ENCODE peak calls at places on chromosomes 5 and 9, in seven cellular contexts. A, M, L, J, Y, N and Z are unnamed samples.

GRCh38 chr5:131379723-131380122 is 115.9 kb downstream of the CDC42SE2 start:
- DNase-seq in M (peak), L (no peak), N (peak), J (no peak), A (peak), Y (peak), Z (no peak)

GRCh38 chr5:123176938-123177275 is 87.9 kb downstream of the PRDM6 start:
- DNase-seq in M (no peak), Y (no peak), L (no peak), N (no peak), J (no peak), A (no peak), Z (no peak)

GRCh38 chr9:79120533-79121315 is 451.0 kb upstream of the TLE4 start:
- DNase-seq in Y (no peak), N (no peak), A (peak), J (no peak), L (peak), M (no peak), Z (peak)

GRCh38 chr5:32202394-32202793 is 28.3 kb upstream of the GOLPH3 start:
- DNase-seq in M (peak), Y (no peak), L (no peak), A (no peak), N (no peak), J (peak), Z (no peak)

GRCh38 chr9:18569941-18570630 is 96.1 kb downstream of the ADAMTSL1 start:
- DNase-seq in Y (no peak), L (no peak), J (peak), M (no peak), A (peak), N (no peak), Z (no peak)

GRCh38 chr5:140602165-140602564 is 30.8 kb downstream of the CD14 start:
- DNase-seq in N (peak), A (no peak), Y (no peak), L (no peak), J (no peak), M (no peak), Z (no peak)

GRCh38 chr5:151899400-151899799 is 25.3 kb downstream of the GLRA1 start:
- DNase-seq in N (no peak), Y (no peak), J (no peak), M (no peak), L (no peak), A (no peak), Z (no peak)

GRCh38 chr9:86948153-86948929 is 1.0 kb upstream of the GAS1 start:
- DNase-seq in Y (peak), L (peak), N (peak), A (peak), J (peak), M (peak), Z (peak)

GRCh38 chr5:44499381-44499780 is 110.2 kb upstream of the FGF10 start:
- DNase-seq in Y (no peak), L (no peak), J (no peak), M (no peak), N (no peak), A (no peak), Z (no peak)

GRCh38 chr5:31153523-31153922 is 40.0 kb upstream of the CDH6 start:
- DNase-seq in M (peak), N (no peak), Y (no peak), L (no peak), J (no peak), A (no peak), Z (no peak)

GRCh38 chr5:146947181-146947941 is 68.8 kb upstream of the PPP2R2B start:
- DNase-seq in J (no peak), A (peak), L (no peak), M (peak), Y (no peak), N (peak), Z (no peak)

GRCh38 chr5:163649522-163649921 is 144.1 kb downstream of the MAT2B start:
- DNase-seq in L (no peak), N (peak), J (peak), A (peak), M (peak), Y (no peak), Z (no peak)

GRCh38 chr5:9201761-9202160 is 344.1 kb downstream of the SEMA5A start:
- DNase-seq in A (no peak), N (no peak), L (no peak), Y (no peak), J (no peak), M (peak), Z (no peak)

GRCh38 chr5:78527925-78528324 is 120.6 kb downstream of the LHFPL2 start:
- DNase-seq in N (peak), M (peak), J (no peak), A (peak), L (no peak), Y (no peak), Z (no peak)

GRCh38 chr5:131694926-131695325 is 59.9 kb upstream of the RAPGEF6 start:
- DNase-seq in M (no peak), J (no peak), L (no peak), Y (no peak), N (no peak), A (no peak), Z (no peak)

GRCh38 chr9:98118640-98119601 is at the start of gene TRIM14:
- DNase-seq in A (peak), M (peak), L (no peak), N (peak), J (peak), Y (peak), Z (peak)

GRCh38 chr9:78871452-78872331 is 574.8 kb downstream of the PSAT1 start:
- DNase-seq in J (peak), Y (no peak), L (no peak), M (peak), A (peak), N (peak), Z (no peak)

GRCh38 chr9:98678244-98678842 is 30.4 kb downstream of the GABBR2 start:
- DNase-seq in Y (no peak), N (no peak), A (no peak), J (no peak), L (no peak), M (peak), Z (no peak)

GRCh38 chr5:91937121-91937520 is 554.0 kb upstream of the ARRDC3 start:
- DNase-seq in N (peak), A (no peak), Y (no peak), M (peak), L (no peak), J (no peak), Z (no peak)

GRCh38 chr9:34203275-34204010 is 24.6 kb downstream of the UBAP1 start:
- DNase-seq in L (no peak), M (no peak), N (no peak), A (no peak), J (no peak), Y (no peak), Z (no peak)

GRCh38 chr9:92961627-92962302 is 14.4 kb downstream of the FGD3 start:
- DNase-seq in M (no peak), Y (peak), N (no peak), J (no peak), A (peak), L (no peak), Z (no peak)

GRCh38 chr9:95764920-95765319 is 110.6 kb upstream of the ERCC6L2 start:
- DNase-seq in J (no peak), M (no peak), L (no peak), A (no peak), Y (no peak), N (no peak), Z (no peak)

GRCh38 chr9:105070176-105070575 is 142.2 kb upstream of the ABCA1 start:
- DNase-seq in A (peak), Y (no peak), J (no peak), N (no peak), M (peak), L (no peak), Z (no peak)

GRCh38 chr5:80686757-80687156 is 32.0 kb upstream of the DHFR start:
- DNase-seq in M (peak), Y (no peak), J (no peak), N (peak), A (peak), L (no peak), Z (no peak)

GRCh38 chr9:127734747-127735529 is at the start of gene TOR2A:
- DNase-seq in N (peak), A (peak), Y (peak), J (peak), M (peak), L (peak), Z (peak)

GRCh38 chr5:115351356-115352195 is 55.1 kb upstream of the CCDC112 start:
- DNase-seq in M (peak), N (peak), A (peak), J (no peak), Y (no peak), L (no peak), Z (no peak)

GRCh38 chr5:167626341-167627118 is 664.9 kb upstream of the WWC1 start:
- DNase-seq in Y (no peak), N (peak), M (peak), L (no peak), J (no peak), A (peak), Z (no peak)

GRCh38 chr5:79436224-79436623 is 77.7 kb downstream of the HOMER1 start:
- DNase-seq in M (peak), L (no peak), J (peak), A (peak), Y (no peak), N (peak), Z (no peak)

GRCh38 chr5:143047091-143047490 is 276.9 kb downstream of the ARHGAP26 start:
- DNase-seq in Y (no peak), N (no peak), L (no peak), A (no peak), J (no peak), M (no peak), Z (no peak)

GRCh38 chr9:116378873-116379272 is 225.3 kb downstream of the PAPPA start:
- DNase-seq in N (no peak), Y (no peak), J (no peak), A (no peak), L (no peak), M (no peak), Z (no peak)

GRCh38 chr9:89983411-89983810 is 378.6 kb downstream of the GADD45G start:
- DNase-seq in L (no peak), A (no peak), J (no peak), M (no peak), Y (no peak), N (no peak), Z (no peak)

GRCh38 chr5:32217886-32218396 is 43.8 kb upstream of the GOLPH3 start:
- DNase-seq in J (no peak), A (no peak), M (no peak), L (no peak), N (no peak), Y (no peak), Z (no peak)

GRCh38 chr9:9819886-9820285 is 792.9 kb downstream of the PTPRD start:
- DNase-seq in M (no peak), N (no peak), J (no peak), L (no peak), A (no peak), Y (no peak), Z (no peak)

GRCh38 chr5:61881821-61882220 is 424.2 kb upstream of the KIF2A start:
- DNase-seq in Y (no peak), L (no peak), N (peak), A (peak), J (no peak), M (peak), Z (no peak)

GRCh38 chr5:122286547-122286946 is 25.5 kb upstream of the SNCAIP start:
- DNase-seq in L (no peak), Y (no peak), N (no peak), M (no peak), J (no peak), A (no peak), Z (no peak)

GRCh38 chr5:141866111-141866510 is 12.1 kb downstream of the PCDH1 start:
- DNase-seq in L (no peak), N (no peak), M (no peak), A (no peak), J (no peak), Y (no peak), Z (no peak)

GRCh38 chr5:44099643-44100042 is 289.6 kb downstream of the FGF10 start:
- DNase-seq in L (no peak), J (peak), Y (no peak), A (no peak), N (no peak), M (no peak), Z (no peak)

GRCh38 chr5:149130121-149130931 is 11.0 kb upstream of the ABLIM3 start:
- DNase-seq in M (no peak), L (no peak), A (peak), N (peak), Y (no peak), J (no peak), Z (no peak)

GRCh38 chr5:324736-325612 is 3.5 kb downstream of the AHRR start:
- DNase-seq in A (no peak), L (no peak), M (no peak), J (no peak), Y (no peak), N (no peak), Z (no peak)

GRCh38 chr5:108212775-108213346 is 169.0 kb downstream of the FBXL17 start:
- DNase-seq in J (no peak), Y (no peak), M (peak), N (no peak), L (no peak), A (peak), Z (no peak)